ENCODE peak calls at places on chromosome 5, in five cellular contexts. J is GM23248; G is left ventricle myocardium inferior; F is mammary epithelial cell; I is CD8-positive, alpha-beta memory T cell. H is an unnamed sample. For H3K36me3, the result is how much of the 10 kb centered on the place peaks cover.

GRCh38 chr5:17087035-17087434 is 130.4 kb upstream of the BASP1 start:
- DNase-seq in J (no peak), G (no peak), F (no peak), I (no peak), H (no peak)

GRCh38 chr5:100595152-100595811 is 60.1 kb downstream of the FAM174A start:
- DNase-seq in J (peak), G (peak), F (peak), I (no peak), H (peak)

GRCh38 chr5:142748568-142749249 is 21.5 kb upstream of the ARHGAP26 start:
- DNase-seq in J (no peak), G (peak), F (peak), I (peak), H (peak)

GRCh38 chr5:14587143-14587542 is 5.6 kb downstream of the OTULINL start:
- DNase-seq in J (no peak), G (peak), F (no peak), I (no peak), H (no peak)

GRCh38 chr5:51661646-51662265 is 278.5 kb downstream of the ISL1 start:
- DNase-seq in J (no peak), G (no peak), F (no peak), I (no peak), H (no peak)

GRCh38 chr5:59069438-59070079 is 486.7 kb downstream of the RAB3C start:
- DNase-seq in J (peak), G (no peak), F (peak), I (no peak), H (peak)

GRCh38 chr5:50947892-50948683 is 281.7 kb downstream of the PARP8 start:
- DNase-seq in J (no peak), G (no peak), F (no peak), I (no peak), H (no peak)

GRCh38 chr5:135977375-135977928 is 22.7 kb upstream of the LECT2 start:
- DNase-seq in J (no peak), G (peak), F (peak), I (no peak), H (peak)

GRCh38 chr5:110625376-110625999 is 101.0 kb downstream of the TMEM232 start:
- DNase-seq in J (peak), G (no peak), F (peak), I (peak), H (no peak)

GRCh38 chr5:82100303-82101077 is 128.7 kb downstream of the ATG10 start:
- DNase-seq in J (peak), G (no peak), F (peak), I (no peak), H (no peak)

GRCh38 chr5:133245191-133246052 is 193.6 kb downstream of the HSPA4 start:
- DNase-seq in J (peak), G (no peak), F (peak), I (no peak), H (peak)

GRCh38 chr5:67887648-67888047 is 327.9 kb upstream of the PIK3R1 start:
- DNase-seq in J (no peak), G (no peak), F (no peak), I (no peak), H (no peak)

GRCh38 chr5:114208120-114208519 is 153.8 kb upstream of the KCNN2 start:
- DNase-seq in J (no peak), G (no peak), F (no peak), I (no peak), H (no peak)

GRCh38 chr5:76274566-76274965 is 128.5 kb upstream of the IQGAP2 start:
- DNase-seq in J (no peak), G (no peak), F (no peak), I (no peak), H (no peak)

GRCh38 chr5:116395178-116395577 is 179.4 kb downstream of the SEMA6A start:
- DNase-seq in J (no peak), G (no peak), F (no peak), I (no peak), H (no peak)

GRCh38 chr5:34924462-34924765 is 4.9 kb upstream of the DNAJC21 start:
- DNase-seq in J (no peak), G (no peak), F (no peak), I (no peak), H (no peak)

GRCh38 chr5:142979636-142980035 is 209.5 kb downstream of the ARHGAP26 start:
- DNase-seq in J (no peak), G (no peak), F (peak), I (no peak), H (peak)

GRCh38 chr5:32201140-32201539 is 27.0 kb upstream of the GOLPH3 start:
- DNase-seq in J (peak), G (no peak), F (no peak), I (no peak), H (no peak)

GRCh38 chr5:179304871-179305270 is 40.4 kb downstream of the ADAMTS2 start:
- DNase-seq in J (no peak), G (no peak), F (no peak), I (no peak), H (no peak)

GRCh38 chr5:95317085-95317484 is 32.2 kb upstream of the MCTP1 start:
- DNase-seq in J (no peak), G (no peak), F (no peak), I (no peak), H (no peak)

GRCh38 chr5:96743065-96743768 is 64.5 kb downstream of the ERAP1 start:
- DNase-seq in J (peak), G (peak), F (peak), I (no peak), H (peak)

GRCh38 chr5:39624890-39625289 is 200.1 kb upstream of the DAB2 start:
- DNase-seq in J (no peak), G (no peak), F (no peak), I (no peak), H (no peak)

DNA sequence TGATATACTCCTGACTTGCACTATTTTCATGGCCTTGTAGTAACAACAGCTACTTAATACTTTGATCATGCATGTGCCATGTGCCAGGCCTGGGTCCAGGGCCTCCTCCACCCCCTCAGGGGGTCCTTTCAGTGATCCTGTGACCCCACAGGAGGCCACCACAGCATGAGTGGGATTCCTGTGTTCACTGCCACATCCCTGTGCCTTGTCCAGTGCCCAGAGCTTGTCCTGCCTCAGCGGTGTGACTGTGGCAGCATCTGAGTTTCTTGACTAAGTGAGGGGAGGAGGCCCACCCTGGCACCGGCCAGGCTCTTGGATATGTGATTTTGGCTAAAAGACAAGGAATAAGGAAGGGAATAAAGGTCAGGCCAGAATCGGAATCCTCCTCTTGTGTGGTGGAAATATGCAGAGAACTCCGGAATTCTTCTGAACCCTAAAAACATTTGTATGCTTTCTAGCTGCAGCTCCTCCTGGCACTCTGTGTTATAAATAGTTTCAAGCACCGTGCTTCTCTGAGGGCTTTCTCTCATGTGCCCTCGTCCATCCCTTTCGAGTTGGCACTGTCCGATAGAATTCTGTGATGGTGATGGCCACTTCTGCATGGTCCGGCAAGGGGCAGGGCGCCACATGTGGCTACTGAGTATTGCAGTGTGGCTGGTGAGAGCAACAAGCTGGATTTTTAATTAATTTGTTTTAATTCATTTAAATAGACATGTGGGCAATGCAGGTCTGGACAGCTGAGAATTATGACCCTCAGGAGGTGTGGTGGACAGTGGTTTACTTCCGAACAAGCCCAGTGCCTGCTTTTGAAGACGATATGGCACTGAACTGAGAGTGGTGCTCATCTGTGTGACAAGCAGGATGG is 31.8 kb downstream of the TENT4A start:
- DNase-seq in J (no peak), G (no peak), F (no peak), I (no peak), H (no peak)
- H3K36me3 ChIP-seq in J (under half), G (half or more), F (under half), I (under half), H (half or more)

DNA sequence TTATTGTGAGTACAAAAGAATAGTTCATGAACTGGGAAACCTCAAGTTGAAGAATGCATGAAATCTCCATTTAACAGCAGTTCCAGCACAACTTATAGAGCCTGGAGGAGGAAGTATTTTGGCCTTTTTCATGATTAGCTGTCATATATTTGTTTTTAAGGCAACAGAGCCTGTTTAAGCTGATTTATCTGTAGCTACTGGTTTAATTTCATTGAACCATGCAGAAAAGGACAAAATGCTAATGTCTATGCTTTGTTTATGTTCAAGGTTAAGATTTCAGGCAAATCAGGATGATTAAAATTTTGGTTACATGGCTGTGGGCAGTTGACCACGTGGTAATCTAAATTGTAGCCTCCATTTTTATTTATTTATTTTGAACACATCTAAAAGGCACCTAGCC is 12.1 kb downstream of the SPINK1 start:
- DNase-seq in J (no peak), G (no peak), F (no peak), I (no peak), H (no peak)
- H3K4me3 ChIP-seq in J (no peak), G (no peak), F (no peak), I (no peak), H (no peak)

GRCh38 chr5:128842241-128842640 is 123.0 kb upstream of the SLC27A6 start:
- DNase-seq in J (no peak), G (no peak), F (no peak), I (no peak), H (no peak)

GRCh38 chr5:128838631-128839030 is 126.7 kb upstream of the SLC27A6 start:
- DNase-seq in J (no peak), G (no peak), F (no peak), I (no peak), H (no peak)

DNA sequence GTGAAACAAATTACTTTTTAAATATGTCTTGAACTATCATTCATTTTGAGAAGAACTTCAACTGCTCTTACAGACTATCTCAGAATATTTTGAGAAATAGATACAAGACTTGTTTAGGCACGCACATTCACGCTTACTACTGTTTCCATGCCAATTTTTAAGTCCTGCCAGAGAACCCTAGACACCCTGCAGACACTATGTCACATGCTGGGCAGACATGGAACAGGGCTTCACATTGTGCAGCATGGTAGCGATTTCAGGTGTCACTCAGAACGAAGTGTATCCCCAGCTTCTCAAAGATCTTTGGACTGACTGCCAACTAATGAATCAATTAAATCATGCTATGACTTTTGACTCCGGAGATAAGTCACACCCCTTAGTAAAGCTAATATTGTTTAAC is 128.7 kb upstream of the SLC27A6 start:
- DNase-seq in J (no peak), G (no peak), F (no peak), I (no peak), H (no peak)
- H3K36me3 ChIP-seq in J (under half), G (under half), F (under half), I (under half), H (under half)

GRCh38 chr5:129101794-129102193 is 7.2 kb downstream of the ISOC1 start:
- DNase-seq in J (no peak), G (no peak), F (no peak), I (no peak), H (no peak)

GRCh38 chr5:129097498-129098296 is 3.1 kb downstream of the ISOC1 start:
- DNase-seq in J (no peak), G (no peak), F (no peak), I (no peak), H (no peak)

GRCh38 chr5:129099184-129099570 is 4.6 kb downstream of the ISOC1 start:
- DNase-seq in J (no peak), G (no peak), F (no peak), I (no peak), H (no peak)

GRCh38 chr5:129096382-129096991 is 1.9 kb downstream of the ISOC1 start:
- DNase-seq in J (no peak), G (no peak), F (no peak), I (no peak), H (no peak)

GRCh38 chr5:129098488-129099183 is 4.1 kb downstream of the ISOC1 start:
- DNase-seq in J (no peak), G (no peak), F (no peak), I (no peak), H (no peak)
- H3K4me3 ChIP-seq in J (no peak), G (peak), F (no peak), I (no peak), H (no peak)

GRCh38 chr5:68999181-68999580 is 94.6 kb upstream of the SLC30A5 start:
- DNase-seq in J (no peak), G (no peak), F (no peak), I (no peak), H (no peak)

GRCh38 chr5:68995847-68996204 is 98.0 kb upstream of the SLC30A5 start:
- DNase-seq in J (no peak), G (no peak), F (peak), I (no peak), H (no peak)

GRCh38 chr5:68991279-68991678 is 102.5 kb upstream of the SLC30A5 start:
- DNase-seq in J (no peak), G (no peak), F (no peak), I (no peak), H (no peak)

GRCh38 chr5:69000216-69000615 is 93.6 kb upstream of the SLC30A5 start:
- DNase-seq in J (no peak), G (no peak), F (no peak), I (no peak), H (no peak)

DNA sequence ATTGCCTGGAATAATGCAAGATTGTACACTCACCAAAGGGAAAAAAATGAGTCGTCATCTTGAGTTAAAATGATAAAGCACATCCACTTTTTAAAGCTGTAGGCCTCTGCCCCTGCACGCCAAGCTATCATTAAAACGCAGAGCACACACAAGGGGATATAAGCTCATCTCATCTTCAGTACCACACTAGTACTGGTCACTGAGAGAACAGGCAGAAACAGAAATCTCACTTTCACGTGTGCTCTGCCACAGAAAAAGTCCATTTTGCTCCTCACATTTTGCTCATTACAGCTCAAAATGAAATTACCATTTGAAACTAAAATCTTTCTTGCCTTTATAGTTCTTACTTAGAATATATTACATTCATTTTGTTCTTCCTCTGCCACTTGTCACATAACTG is 99.2 kb upstream of the SLC30A5 start:
- DNase-seq in J (no peak), G (no peak), F (no peak), I (no peak), H (no peak)
- H3K36me3 ChIP-seq in J (under half), G (under half), F (under half), I (under half), H (under half)

GRCh38 chr5:123487298-123487697 is 24.7 kb upstream of the CSNK1G3 start:
- DNase-seq in J (peak), G (no peak), F (peak), I (no peak), H (peak)

GRCh38 chr5:123482258-123482657 is 29.7 kb upstream of the CSNK1G3 start:
- DNase-seq in J (no peak), G (no peak), F (peak), I (no peak), H (no peak)

GRCh38 chr5:123485275-123485674 is 26.7 kb upstream of the CSNK1G3 start:
- DNase-seq in J (peak), G (no peak), F (no peak), I (no peak), H (no peak)

GRCh38 chr5:123483446-123484077 is 28.4 kb upstream of the CSNK1G3 start:
- DNase-seq in J (no peak), G (no peak), F (no peak), I (no peak), H (no peak)
- H3K4me3 ChIP-seq in J (no peak), G (no peak), F (no peak), I (no peak), H (no peak)

DNA sequence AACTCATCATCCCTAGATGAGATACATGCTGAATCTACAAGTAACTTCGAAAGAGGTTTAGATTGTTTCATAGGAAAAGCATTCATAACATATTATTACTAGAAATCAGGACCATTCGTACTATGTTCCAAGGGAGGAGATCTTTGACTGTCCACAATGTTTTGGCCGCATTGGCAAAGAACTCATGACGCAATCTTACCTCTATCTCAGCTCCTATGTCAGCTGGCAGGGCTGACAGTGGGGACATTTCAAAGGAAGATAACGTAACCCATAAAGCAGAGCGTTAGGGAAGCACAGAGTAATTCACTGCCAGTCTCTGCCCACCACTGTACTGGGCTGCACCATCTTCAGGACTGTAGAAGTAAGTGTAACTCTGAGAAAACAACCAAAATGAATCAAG is 69.7 kb downstream of the EFNA5 start:
- DNase-seq in J (no peak), G (no peak), F (no peak), I (no peak), H (no peak)
- H3K36me3 ChIP-seq in J (under half), G (under half), F (under half), I (under half), H (under half)

DNA sequence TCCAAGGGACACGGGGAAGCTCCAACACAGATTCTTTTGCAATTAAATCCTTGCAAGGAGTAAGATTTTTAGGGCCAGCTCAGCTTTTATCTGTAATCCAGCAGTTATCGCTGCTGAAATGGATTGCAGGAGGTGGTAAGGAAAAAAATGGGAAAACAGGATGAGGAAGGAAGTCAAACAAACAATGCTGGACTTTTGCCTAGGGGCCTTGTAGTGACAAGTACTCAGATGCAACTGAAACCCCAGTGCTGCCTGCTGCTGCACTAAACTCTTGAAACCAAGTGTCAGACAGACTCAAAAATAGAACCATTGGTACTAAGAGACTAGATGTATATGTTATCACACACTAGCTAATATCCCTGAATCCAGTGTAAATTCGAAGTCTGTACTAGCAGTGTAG is 309.2 kb downstream of the CTNND2 start:
- DNase-seq in J (no peak), G (no peak), F (no peak), I (no peak), H (no peak)
- H3K4me3 ChIP-seq in J (no peak), G (no peak), F (no peak), I (no peak), H (no peak)

DNA sequence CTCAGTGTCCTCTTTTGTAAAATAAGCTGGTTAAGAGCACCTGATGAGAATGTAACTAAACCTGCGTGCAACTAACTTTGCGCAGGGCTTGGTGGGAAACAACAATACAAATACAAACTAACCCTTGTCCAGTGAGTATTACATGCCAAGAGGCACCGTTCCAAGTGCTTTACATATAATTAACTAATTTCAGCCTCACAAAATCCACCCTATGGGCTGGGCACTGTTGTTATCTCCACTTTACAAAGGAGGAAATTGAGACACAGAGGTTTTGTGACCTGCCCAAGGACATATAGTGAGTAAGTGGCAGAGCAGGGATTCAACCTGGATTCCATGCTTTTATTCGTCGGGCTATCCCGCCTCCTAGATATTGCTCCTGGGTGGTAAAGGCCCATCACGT is 26.2 kb upstream of the TNIP1 start:
- DNase-seq in J (no peak), G (no peak), F (no peak), I (no peak), H (no peak)
- H3K36me3 ChIP-seq in J (half or more), G (half or more), F (under half), I (half or more), H (half or more)

H was measured in MG63.